ENCODE peak calls at places on chromosomes 16 and 17, in eight cellular contexts. Y is Peyer's patch, Q is nephron progenitor cell, F is neural crest cell, K is MCF 10A, C is fibroblast of mammary gland, L is thoracic aorta, Z is tibial artery. I is an unnamed sample.

GRCh38 chr17:41645371-41646063 is 21.1 kb upstream of the KRT17 start:
- DNase-seq in Y (no peak), L (no peak), F (no peak), C (peak; percentile 64), K (peak; percentile 61), Z (no peak), Q (no peak), I (no peak)

GRCh38 chr17:62628845-62629555 is 1.5 kb downstream of the MRC2 start:
- DNase-seq in C (peak; percentile 64), Q (peak; percentile 56), Z (peak; percentile 73), Y (no peak), K (no peak), L (no peak), F (no peak), I (no peak)

GRCh38 chr17:67491678-67492019 is 114.6 kb downstream of the PITPNC1 start:
- DNase-seq in L (no peak), K (no peak), Y (no peak), Z (no peak), Q (no peak), C (peak; percentile 29), F (no peak), I (no peak)

GRCh38 chr17:1710807-1711553 is 803 bp upstream of the TLCD2 start:
- DNase-seq in Q (no peak), F (no peak), Z (no peak), K (no peak), Y (no peak), L (no peak), C (no peak), I (no peak)

GRCh38 chr17:47072881-47073280 is 93.8 kb upstream of the RPRML start:
- DNase-seq in Y (no peak), Q (no peak), L (no peak), Z (no peak), K (no peak), C (peak; percentile 53), F (no peak), I (peak; percentile 49)

GRCh38 chr17:40284085-40284713 is 3.5 kb upstream of the CDC6 start:
- DNase-seq in L (no peak), Y (no peak), K (no peak), C (peak; percentile 57), Z (no peak), Q (no peak), F (no peak), I (no peak)

GRCh38 chr16:86494039-86494564 is 16.2 kb upstream of the FOXF1 start:
- DNase-seq in C (no peak), F (no peak), L (no peak), K (no peak), Z (no peak), Q (no peak), Y (no peak), I (no peak)

GRCh38 chr17:62693616-62694415 is 66.3 kb downstream of the MRC2 start:
- DNase-seq in L (no peak), C (no peak), K (no peak), Y (no peak), Q (no peak), Z (no peak), F (no peak), I (no peak)

GRCh38 chr16:53061701-53062159 is 6.9 kb downstream of the CHD9 start:
- DNase-seq in F (no peak), Z (no peak), C (no peak), Q (no peak), L (no peak), K (peak; percentile 13), Y (peak; percentile 72), I (peak; percentile 55)

GRCh38 chr17:43366809-43367587 is 31.8 kb upstream of the ARL4D start:
- DNase-seq in Z (no peak), Y (no peak), C (no peak), L (no peak), F (no peak), Q (no peak), K (no peak), I (no peak)

GRCh38 chr17:3474212-3474611 is 1.6 kb upstream of the ASPA start:
- DNase-seq in C (peak; percentile 54), L (no peak), Y (no peak), K (no peak), Q (no peak), Z (no peak), F (no peak), I (no peak)

GRCh38 chr17:79960788-79961522 is 74.7 kb downstream of the TBC1D16 start:
- DNase-seq in L (no peak), K (peak; percentile 88), Y (no peak), Z (no peak), F (no peak), C (no peak), Q (no peak), I (no peak)

GRCh38 chr16:31331141-31331764 is 23.7 kb upstream of the ITGAX start:
- DNase-seq in F (no peak), Z (no peak), Q (peak; percentile 56), L (no peak), K (no peak), Y (no peak), C (no peak), I (no peak)

GRCh38 chr17:16472539-16472938 is 19.5 kb downstream of the LRRC75A start:
- DNase-seq in Z (no peak), C (no peak), F (no peak), K (no peak), Y (no peak), Q (no peak), L (no peak), I (no peak)

GRCh38 chr17:50180593-50180992 is 14.8 kb downstream of the SGCA start:
- DNase-seq in C (no peak), K (no peak), Q (no peak), Y (no peak), Z (no peak), L (no peak), F (no peak), I (no peak)

DNA sequence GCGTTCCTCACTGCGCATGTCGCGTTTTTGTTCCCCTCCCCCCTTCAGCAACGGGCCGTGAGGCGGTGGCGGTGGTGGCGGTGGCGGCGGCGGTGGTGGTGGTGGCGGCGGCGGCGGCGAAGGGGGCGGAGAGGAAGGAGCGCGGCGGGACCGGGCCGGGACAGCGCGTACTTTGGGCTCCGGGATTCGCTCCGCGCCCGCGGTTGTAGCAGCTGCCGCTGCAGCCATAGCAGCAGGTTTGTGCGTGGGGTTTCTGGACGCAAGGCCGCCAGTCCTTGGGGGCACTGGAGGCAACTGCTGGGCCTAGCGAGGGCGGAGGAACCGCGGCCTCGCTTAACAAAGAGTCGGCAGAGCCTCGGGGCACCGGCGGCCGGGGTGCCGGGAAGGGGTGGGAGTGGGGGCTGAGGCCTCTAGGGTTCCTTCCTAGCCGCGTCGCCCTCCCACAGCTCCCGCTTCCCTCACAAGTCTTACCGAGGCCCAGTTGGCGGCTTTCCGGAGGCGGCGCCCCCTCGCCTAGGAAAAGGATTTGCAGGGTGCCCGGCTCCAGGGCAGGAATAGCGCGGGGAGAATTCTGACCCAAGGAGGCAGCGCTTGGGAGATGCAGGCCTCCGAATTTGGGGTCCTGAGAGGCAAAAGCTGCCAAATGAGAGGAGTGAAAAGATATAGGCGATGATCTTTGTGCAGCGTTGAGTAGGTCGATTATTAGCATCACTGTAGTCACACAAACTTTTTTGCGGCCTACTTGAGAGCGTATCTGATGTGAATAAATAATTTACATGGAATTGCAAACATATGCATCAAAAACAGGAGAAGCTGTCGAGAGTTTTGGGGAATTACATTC is at the start of gene DDX42:
- DNase-seq in C (peak; percentile 45), Y (peak; percentile 94), K (peak; percentile 57), Z (peak; percentile 94), L (peak; percentile 53), F (peak; percentile 91), Q (peak; percentile 95), I (peak; percentile 88)
- TF ChIP-seq CTCF in C (no peak), Y (peak; percentile 20), K (no peak), Z (no peak), L (no peak), F (peak; percentile 32), Q (no peak), I (no peak)

GRCh38 chr17:37188157-37188556 is 187.6 kb upstream of the C17orf78 start:
- DNase-seq in Z (no peak), Y (no peak), K (no peak), L (no peak), F (no peak), Q (no peak), C (no peak), I (no peak)

GRCh38 chr17:37194208-37194607 is 181.6 kb upstream of the C17orf78 start:
- DNase-seq in Z (no peak), C (no peak), F (no peak), Y (no peak), L (no peak), Q (no peak), K (no peak), I (no peak)

GRCh38 chr17:37191219-37191618 is 184.6 kb upstream of the C17orf78 start:
- DNase-seq in F (no peak), L (no peak), Q (no peak), Z (no peak), Y (no peak), C (peak; percentile 18), K (no peak), I (no peak)

GRCh38 chr17:37187262-37187661 is 188.5 kb upstream of the C17orf78 start:
- DNase-seq in Q (no peak), Y (no peak), K (no peak), L (no peak), Z (no peak), C (no peak), F (no peak), I (no peak)

GRCh38 chr17:37190493-37190892 is 185.3 kb upstream of the C17orf78 start:
- DNase-seq in C (no peak), Q (no peak), K (no peak), Z (no peak), Y (no peak), L (no peak), F (no peak), I (no peak)
- TF ChIP-seq CTCF in C (peak; percentile 16), Q (no peak), K (no peak), Z (no peak), Y (peak; percentile 5), L (no peak), F (peak; percentile 50), I (no peak)

GRCh38 chr17:73564856-73565255 is 79.4 kb downstream of the SDK2 start:
- DNase-seq in F (no peak), Q (no peak), C (peak; percentile 10), L (no peak), Y (no peak), K (no peak), Z (no peak), I (no peak)
- TF ChIP-seq CTCF in F (no peak), Q (no peak), C (no peak), L (no peak), Y (no peak), K (no peak), Z (no peak), I (no peak)

GRCh38 chr16:88533381-88533831 is 36.8 kb upstream of the ZC3H18 start:
- DNase-seq in K (no peak), Q (no peak), C (peak; percentile 31), Z (no peak), L (no peak), Y (no peak), F (no peak), I (no peak)

GRCh38 chr16:88532434-88533241 is 37.6 kb upstream of the ZC3H18 start:
- DNase-seq in C (no peak), Z (no peak), F (no peak), K (no peak), Q (no peak), Y (no peak), L (no peak), I (no peak)

GRCh38 chr16:88535181-88535856 is 34.9 kb upstream of the ZC3H18 start:
- DNase-seq in F (no peak), Z (no peak), K (no peak), L (no peak), Q (no peak), C (no peak), Y (no peak), I (no peak)

GRCh38 chr16:88534731-88535141 is 35.5 kb upstream of the ZC3H18 start:
- DNase-seq in C (peak; percentile 37), Z (no peak), Y (no peak), F (no peak), Q (peak; percentile 65), L (no peak), K (peak; percentile 35), I (no peak)

GRCh38 chr16:88533945-88534641 is 36.1 kb upstream of the ZC3H18 start:
- DNase-seq in Z (peak; percentile 87), L (no peak), K (peak; percentile 64), F (peak; percentile 72), C (peak; percentile 38), Q (peak; percentile 90), Y (peak; percentile 67), I (peak; percentile 66)
- TF ChIP-seq CTCF in Z (no peak), L (no peak), K (no peak), F (no peak), C (no peak), Q (no peak), Y (no peak), I (no peak)